ENCODE peak calls at places on chromosomes 1 and 21, in seven cellular contexts. K, X, P, H, A, U and V are unnamed samples. For H3K4me1, the result is how much of the 10 kb centered on the place peaks cover.

GRCh38 chr1:214327519-214327918 is 46.6 kb downstream of the SMYD2 start:
- DNase-seq in K (no peak), X (no peak), P (no peak), H (no peak), A (no peak), U (no peak), V (no peak)

GRCh38 chr1:25556791-25557476 is 13.5 kb downstream of the LDLRAP1 start:
- DNase-seq in K (no peak), X (no peak), P (no peak), H (no peak), A (peak), U (no peak), V (no peak)

GRCh38 chr21:36511484-36512227 is 31.7 kb upstream of the CLDN14 start:
- DNase-seq in K (no peak), X (no peak), P (no peak), H (no peak), A (no peak), U (no peak), V (no peak)

GRCh38 chr1:2393471-2393877 is 1.8 kb downstream of the RER1 start:
- DNase-seq in K (no peak), X (no peak), P (no peak), H (no peak), A (no peak), U (no peak), V (no peak)

GRCh38 chr1:168737446-168737845 is 8.4 kb upstream of the DPT start:
- DNase-seq in K (no peak), X (no peak), P (no peak), H (no peak), A (no peak), U (no peak), V (no peak)

GRCh38 chr1:29171089-29171488 is 10.6 kb downstream of the SRSF4 start:
- DNase-seq in K (no peak), X (no peak), P (no peak), H (peak), A (no peak), U (no peak), V (no peak)

GRCh38 chr1:64515427-64515826 is 45.5 kb downstream of the CACHD1 start:
- DNase-seq in K (peak), X (peak), P (no peak), H (no peak), A (no peak), U (no peak), V (no peak)

GRCh38 chr1:46489638-46490602 is at the start of gene DMBX1:
- DNase-seq in K (no peak), X (peak), P (no peak), H (no peak), A (peak), U (peak), V (no peak)

GRCh38 chr1:35120458-35121133 is 41.4 kb downstream of the ZMYM1 start:
- DNase-seq in K (no peak), X (peak), P (no peak), H (no peak), A (no peak), U (no peak), V (no peak)

GRCh38 chr1:47751188-47751587 is 246.0 kb downstream of the TRABD2B start:
- DNase-seq in K (no peak), X (no peak), P (no peak), H (no peak), A (peak), U (no peak), V (no peak)

GRCh38 chr1:227769601-227770494 is 34.6 kb downstream of the SNAP47 start:
- DNase-seq in K (no peak), X (no peak), P (no peak), H (no peak), A (no peak), U (no peak), V (no peak)

GRCh38 chr1:200483491-200484143 is 73.8 kb upstream of the ZNF281 start:
- DNase-seq in K (no peak), X (peak), P (no peak), H (peak), A (peak), U (peak), V (no peak)

GRCh38 chr1:156282479-156283222 is at the start of gene SMG5:
- DNase-seq in K (peak), X (peak), P (peak), H (peak), A (peak), U (peak), V (peak)
- TF ChIP-seq POLR2A in K (peak), X (peak), P (peak), H (peak), A (peak), U (peak), V (peak)

DNA sequence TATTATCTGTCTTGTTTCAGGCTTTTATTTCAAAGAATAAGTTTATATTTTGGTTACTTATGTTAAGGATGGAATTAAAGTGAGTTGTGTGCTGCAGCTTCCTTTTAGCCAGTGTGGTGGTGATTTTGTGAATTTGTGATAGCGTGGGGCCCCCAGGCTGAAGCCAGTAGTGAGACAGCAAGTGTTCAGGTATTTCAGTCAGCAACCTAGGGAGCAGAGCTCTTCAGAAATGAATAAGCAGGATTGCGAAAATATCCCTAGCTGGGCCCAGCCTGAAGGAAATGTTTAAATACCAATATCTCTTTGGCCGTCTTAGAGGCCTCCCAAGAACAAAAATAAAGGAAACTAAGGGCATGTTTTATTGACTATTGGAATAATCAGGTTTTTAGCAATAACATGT is 150.8 kb upstream of the C1orf105 start:
- DNase-seq in K (no peak), X (no peak), P (no peak), H (no peak), A (peak), U (no peak), V (no peak)
- TF ChIP-seq CTCF in K (no peak), X (no peak), P (no peak), H (no peak), A (no peak), U (no peak), V (no peak)

GRCh38 chr1:30323352-30323751 is 400.0 kb downstream of the MATN1 start:
- DNase-seq in K (no peak), X (peak), P (no peak), H (no peak), A (no peak), U (no peak), V (no peak)
- H3K4me1 ChIP-seq in K (under half), X (under half), P (under half), H (under half), A (under half), U (under half), V (under half)

GRCh38 chr1:179023946-179024345 is 1.7 kb upstream of the FAM20B start:
- DNase-seq in K (no peak), X (no peak), P (no peak), H (no peak), A (no peak), U (no peak), V (no peak)

GRCh38 chr1:179017383-179018326 is 8.0 kb upstream of the FAM20B start:
- DNase-seq in K (no peak), X (no peak), P (no peak), H (no peak), A (peak), U (peak), V (no peak)

GRCh38 chr1:179025125-179025974 is at the start of gene FAM20B:
- DNase-seq in K (peak), X (peak), P (peak), H (peak), A (peak), U (peak), V (no peak)

GRCh38 chr1:179025975-179026812 is 500 bp downstream of the FAM20B start:
- DNase-seq in K (peak), X (peak), P (peak), H (no peak), A (peak), U (peak), V (no peak)

GRCh38 chr1:179021873-179022272 is 3.8 kb upstream of the FAM20B start:
- DNase-seq in K (no peak), X (no peak), P (no peak), H (no peak), A (peak), U (no peak), V (no peak)
- TF ChIP-seq POLR2A in K (no peak), X (no peak), P (no peak), H (no peak), A (no peak), U (no peak), V (no peak)